ENCODE peak calls at places on chromosomes 7 and 10, in four cellular contexts. W, A, K and B are unnamed samples.
A peak's percentile ranks its signal among the peaks of the same experiment; 100 is the strongest.

GRCh38 chr7:30778246-30779025 is 7.2 kb downstream of the MINDY4 start:
- DNase-seq in W (peak; percentile 51), A (no peak), K (no peak), B (no peak)

GRCh38 chr10:26000971-26001370 is 66.9 kb downstream of the MYO3A start:
- DNase-seq in W (no peak), A (no peak), K (no peak), B (no peak)

GRCh38 chr7:86904949-86905834 is 154.3 kb downstream of the ELAPOR2 start:
- DNase-seq in W (peak; percentile 45), A (no peak), K (no peak), B (no peak)

GRCh38 chr10:15363031-15363430 is 8.1 kb downstream of the FAM171A1 start:
- DNase-seq in W (no peak), A (no peak), K (no peak), B (no peak)

GRCh38 chr7:94394058-94394398 is 667 bp upstream of the COL1A2 start:
- DNase-seq in W (peak; percentile 57), A (no peak), K (no peak), B (no peak)

GRCh38 chr7:132135986-132136385 is 440.3 kb downstream of the PLXNA4 start:
- DNase-seq in W (no peak), A (no peak), K (no peak), B (no peak)

GRCh38 chr10:52752261-52752660 is 20.3 kb downstream of the MBL2 start:
- DNase-seq in W (no peak), A (no peak), K (no peak), B (no peak)

GRCh38 chr7:151423936-151424335 is 14.1 kb upstream of the WDR86 start:
- DNase-seq in W (no peak), A (no peak), K (no peak), B (no peak)

GRCh38 chr7:390761-391410 is 100.9 kb downstream of the FOXL3 start:
- DNase-seq in W (no peak), A (no peak), K (no peak), B (no peak)

GRCh38 chr10:116237260-116237659 is 35.7 kb downstream of the GFRA1 start:
- DNase-seq in W (no peak), A (no peak), K (no peak), B (no peak)

GRCh38 chr7:120832803-120833202 is 25.1 kb downstream of the TSPAN12 start:
- DNase-seq in W (no peak), A (no peak), K (no peak), B (no peak)

GRCh38 chr10:48821692-48822091 is 117.9 kb downstream of the LRRC18 start:
- DNase-seq in W (peak; percentile 5), A (no peak), K (no peak), B (no peak)

GRCh38 chr7:16106869-16107268 is 314.5 kb downstream of the CRPPA start:
- DNase-seq in W (no peak), A (no peak), K (no peak), B (no peak)

GRCh38 chr7:46545790-46546189 is 624.7 kb upstream of the IGFBP3 start:
- DNase-seq in W (peak; percentile 76), A (no peak), K (peak; percentile 58), B (no peak)

GRCh38 chr10:79066460-79067240 is 2.1 kb upstream of the ZMIZ1 start:
- DNase-seq in W (peak; percentile 60), A (no peak), K (no peak), B (no peak)
- TF ChIP-seq CTCF in W (peak; percentile 56), A (peak; percentile 53), K (peak; percentile 36), B (no peak)

DNA sequence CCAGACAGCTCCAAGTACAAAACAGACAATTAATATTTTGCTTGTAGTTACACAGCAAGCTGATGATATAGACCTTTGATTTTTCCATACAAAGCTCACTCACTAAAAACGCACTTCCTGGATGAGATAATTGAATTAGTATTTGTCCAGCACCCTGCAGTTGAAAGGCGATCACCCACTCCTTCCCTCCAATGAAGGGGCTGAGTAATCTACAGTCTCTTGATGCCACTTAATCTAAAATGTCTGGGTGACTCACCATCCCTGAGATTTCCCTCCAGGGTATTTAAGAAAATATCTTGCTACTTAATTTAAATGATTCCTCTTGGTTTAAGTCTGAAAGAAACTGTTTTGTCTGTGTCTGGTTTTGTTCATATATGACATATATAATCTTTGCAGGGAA is 515.3 kb downstream of the GRID1 start:
- DNase-seq in W (peak; percentile 67), A (no peak), K (peak; percentile 7), B (no peak)
- TF ChIP-seq CTCF in W (no peak), A (no peak), K (no peak), B (no peak)

DNA sequence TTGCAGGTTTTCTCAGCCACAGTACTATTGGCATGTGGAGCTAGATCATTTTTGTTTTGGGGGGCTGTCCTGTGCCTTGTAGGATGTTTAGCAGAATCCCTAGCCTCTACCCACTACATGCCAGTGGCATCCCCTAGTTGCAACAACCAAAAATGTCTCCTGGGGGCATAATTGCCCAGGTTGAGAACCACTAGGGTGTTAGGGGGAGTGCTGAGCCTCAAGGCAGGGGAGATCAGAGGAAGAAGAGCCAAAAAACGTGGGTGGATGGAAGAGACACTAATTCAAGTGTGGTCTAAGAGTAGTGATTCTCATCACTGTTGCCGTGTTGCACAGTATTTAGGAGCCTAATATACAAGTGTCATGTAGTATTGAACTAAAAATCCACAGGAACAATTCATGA is 31.7 kb upstream of the CCNY start:
- DNase-seq in W (no peak), A (no peak), K (no peak), B (no peak)
- TF ChIP-seq CTCF in W (no peak), A (no peak), K (no peak), B (no peak)

GRCh38 chr10:101710064-101710695 is 15.2 kb upstream of the FBXW4 start:
- DNase-seq in W (no peak), A (no peak), K (no peak), B (no peak)
- TF ChIP-seq CTCF in W (no peak), A (no peak), K (no peak), B (no peak)

GRCh38 chr7:142414915-142415314 is 157.1 kb upstream of the PRSS58 start:
- DNase-seq in W (no peak), A (no peak), K (no peak), B (no peak)

GRCh38 chr7:142418316-142418715 is 160.5 kb upstream of the PRSS58 start:
- DNase-seq in W (no peak), A (no peak), K (no peak), B (no peak)

GRCh38 chr7:142425281-142425680 is 167.4 kb upstream of the PRSS58 start:
- DNase-seq in W (no peak), A (no peak), K (no peak), B (no peak)

DNA sequence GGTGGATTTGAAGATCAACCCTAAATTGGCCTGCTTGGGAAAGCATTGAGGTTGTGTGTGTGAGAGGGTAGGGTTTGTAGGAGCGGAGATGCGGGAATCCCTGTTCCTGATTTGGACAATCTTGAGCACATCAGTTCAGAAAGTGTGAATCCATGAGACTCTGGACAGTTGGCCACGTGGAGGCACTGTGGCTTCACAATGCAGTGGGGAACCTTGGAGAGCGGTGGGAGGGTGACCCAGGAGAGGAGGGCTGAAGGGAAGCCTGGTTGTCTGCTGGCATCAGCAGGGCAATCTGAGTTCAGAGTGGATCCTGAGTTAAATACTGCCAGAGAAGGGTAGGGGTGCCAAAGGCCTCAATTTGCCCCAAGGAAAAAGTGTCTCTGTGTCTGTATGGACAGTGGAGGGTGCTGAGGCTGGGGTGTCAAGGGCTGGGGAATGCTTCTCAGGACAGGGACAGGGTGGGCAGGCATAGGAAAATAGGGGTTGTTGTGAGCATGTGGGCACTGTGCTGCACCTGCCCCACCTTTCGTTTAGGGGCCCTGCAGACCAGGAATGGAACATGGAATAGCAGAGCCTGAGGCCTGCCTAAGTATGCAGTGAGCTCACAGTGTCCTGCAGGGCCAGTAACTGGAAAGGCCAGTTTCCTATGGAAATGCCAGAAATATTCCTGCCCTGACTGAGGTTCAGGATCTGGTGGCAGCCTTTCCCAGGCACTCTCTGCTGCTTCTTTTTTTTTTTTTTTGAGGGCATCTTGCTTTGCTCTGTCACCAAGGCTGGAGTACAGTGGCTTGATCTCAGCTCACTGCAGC is 162.9 kb upstream of the PRSS58 start:
- DNase-seq in W (peak; percentile 40), A (no peak), K (peak; percentile 8), B (no peak)
- TF ChIP-seq CTCF in W (peak; percentile 47), A (peak; percentile 30), K (peak; percentile 55), B (no peak)